ENCODE peak calls at places on chromosome 16, in seven cellular contexts. V, T, R, S, D, H and C are unnamed samples.

GRCh38 chr16:75927824-75928223 is 201.5 kb upstream of the CPHXL start:
- DNase-seq in H (no peak), T (peak; percentile 78), D (no peak), S (no peak), R (no peak), V (no peak), C (no peak)

GRCh38 chr16:65176603-65177002 is 54.7 kb upstream of the CDH11 start:
- DNase-seq in T (no peak), H (no peak), S (no peak), V (no peak), D (no peak), R (no peak), C (no peak)

GRCh38 chr16:22323173-22323997 is 26.2 kb downstream of the POLR3E start:
- DNase-seq in H (no peak), V (no peak), T (no peak), R (no peak), S (no peak), D (no peak), C (no peak)

GRCh38 chr16:9039208-9039607 is 52.2 kb upstream of the HAPSTR1 start:
- DNase-seq in S (no peak), T (peak; percentile 62), H (no peak), V (no peak), R (no peak), D (no peak), C (peak; percentile 13)

GRCh38 chr16:48101069-48101674 is 54.6 kb downstream of the ABCC12 start:
- DNase-seq in T (no peak), R (no peak), H (no peak), S (no peak), V (no peak), D (no peak), C (no peak)

GRCh38 chr16:68739964-68740627 is 3.0 kb downstream of the CDH1 start:
- DNase-seq in R (no peak), V (no peak), S (peak; percentile 75), T (no peak), D (no peak), H (no peak), C (peak; percentile 27)

GRCh38 chr16:12395266-12395665 is 408.4 kb downstream of the CPPED1 start:
- DNase-seq in V (no peak), R (no peak), T (no peak), S (no peak), D (no peak), H (no peak), C (no peak)

GRCh38 chr16:83772806-83773205 is 35.0 kb upstream of the HSBP1 start:
- DNase-seq in D (no peak), R (no peak), S (no peak), H (no peak), V (no peak), T (no peak), C (no peak)

GRCh38 chr16:12518238-12519004 is 285.3 kb downstream of the CPPED1 start:
- DNase-seq in V (no peak), D (no peak), R (no peak), S (no peak), H (no peak), T (no peak), C (no peak)

GRCh38 chr16:70432800-70433455 is 6.0 kb downstream of the ST3GAL2 start:
- DNase-seq in D (no peak), V (no peak), T (no peak), R (peak; percentile 38), S (no peak), H (no peak), C (peak; percentile 89)

GRCh38 chr16:60636117-60636516 is 1400.1 kb downstream of the CDH8 start:
- DNase-seq in S (peak; percentile 26), D (peak; percentile 3), V (peak; percentile 20), T (peak; percentile 48), R (no peak), H (no peak), C (no peak)

GRCh38 chr16:11497851-11498289 is 88.8 kb downstream of the LITAF start:
- DNase-seq in R (no peak), D (peak; percentile 65), H (peak; percentile 92), S (peak; percentile 66), T (no peak), V (no peak), C (no peak)

GRCh38 chr16:67708368-67708771 is 10.7 kb downstream of the GFOD2 start:
- DNase-seq in T (no peak), V (peak; percentile 56), S (no peak), H (no peak), D (no peak), R (no peak), C (no peak)

GRCh38 chr16:18932243-18932997 is 6.2 kb upstream of the SMG1 start:
- DNase-seq in R (no peak), H (no peak), V (peak; percentile 22), D (no peak), S (no peak), T (no peak), C (no peak)

GRCh38 chr16:3761375-3762079 is 44.2 kb upstream of the TRAP1 start:
- DNase-seq in S (no peak), H (no peak), V (no peak), D (no peak), R (peak; percentile 74), T (no peak), C (no peak)

GRCh38 chr16:1424028-1424427 is 3.5 kb upstream of the UQCC4 start:
- DNase-seq in V (no peak), T (no peak), R (no peak), D (no peak), H (no peak), S (no peak), C (no peak)

GRCh38 chr16:11711662-11712061 is 31.0 kb downstream of the TXNDC11 start:
- DNase-seq in T (no peak), R (no peak), D (no peak), V (no peak), S (no peak), H (no peak), C (no peak)

GRCh38 chr16:48441863-48442279 is 56.7 kb upstream of the SIAH1 start:
- DNase-seq in R (no peak), D (no peak), T (no peak), V (peak; percentile 67), S (peak; percentile 48), H (no peak), C (no peak)

GRCh38 chr16:47228241-47228640 is 84.5 kb upstream of the NETO2 start:
- DNase-seq in V (no peak), H (no peak), T (no peak), S (no peak), D (no peak), R (no peak), C (no peak)

GRCh38 chr16:10657925-10658324 is 36.8 kb downstream of the TEKT5 start:
- DNase-seq in S (no peak), D (no peak), T (no peak), H (no peak), V (no peak), R (no peak), C (no peak)

GRCh38 chr16:26816885-26817571 is 249.7 kb upstream of the C16orf82 start:
- DNase-seq in S (no peak), T (no peak), D (no peak), V (peak; percentile 54), H (no peak), R (no peak), C (no peak)

GRCh38 chr16:73329363-73330306 is 281.7 kb upstream of the ZFHX3 start:
- DNase-seq in D (no peak), H (no peak), R (peak; percentile 61), V (no peak), T (peak; percentile 60), S (peak; percentile 52), C (no peak)

GRCh38 chr16:11913425-11914079 is 2.2 kb downstream of the GSPT1 start:
- DNase-seq in S (peak; percentile 17), D (no peak), H (no peak), T (no peak), V (peak; percentile 39), R (no peak), C (no peak)

GRCh38 chr16:2251281-2252111 is at the start of gene ECI1:
- DNase-seq in S (peak; percentile 98), H (peak; percentile 85), V (peak; percentile 93), T (peak; percentile 95), D (peak; percentile 98), R (peak; percentile 100), C (peak; percentile 95)

GRCh38 chr16:70561623-70562022 is 38.0 kb downstream of the SF3B3 start:
- DNase-seq in V (no peak), T (no peak), R (no peak), S (no peak), D (peak; percentile 83), H (no peak), C (no peak)

GRCh38 chr16:81888520-81889394 is 109.7 kb downstream of the PLCG2 start:
- DNase-seq in R (no peak), H (no peak), V (no peak), T (no peak), D (no peak), S (peak; percentile 40), C (no peak)
- H3K9me2 ChIP-seq in R (no peaks in the 10 kb centered on the region), H (no peaks in the 10 kb centered on the region), V (no peaks in the 10 kb centered on the region), T (no peaks in the 10 kb centered on the region), D (no peaks in the 10 kb centered on the region), S (no peaks in the 10 kb centered on the region), C (no peaks in the 10 kb centered on the region)

GRCh38 chr16:89445166-89445565 is 45.2 kb downstream of the ANKRD11 start:
- DNase-seq in D (no peak), S (no peak), V (no peak), H (no peak), T (no peak), R (no peak), C (no peak)

GRCh38 chr16:89448656-89449055 is 41.7 kb downstream of the ANKRD11 start:
- DNase-seq in H (no peak), V (no peak), S (no peak), R (no peak), T (no peak), D (no peak), C (no peak)

GRCh38 chr16:89444151-89444723 is 46.1 kb downstream of the ANKRD11 start:
- DNase-seq in D (no peak), S (no peak), V (no peak), H (no peak), T (no peak), R (no peak), C (no peak)

GRCh38 chr16:89446136-89446974 is 44.0 kb downstream of the ANKRD11 start:
- DNase-seq in H (no peak), T (no peak), R (no peak), V (no peak), S (no peak), D (no peak), C (no peak)

DNA sequence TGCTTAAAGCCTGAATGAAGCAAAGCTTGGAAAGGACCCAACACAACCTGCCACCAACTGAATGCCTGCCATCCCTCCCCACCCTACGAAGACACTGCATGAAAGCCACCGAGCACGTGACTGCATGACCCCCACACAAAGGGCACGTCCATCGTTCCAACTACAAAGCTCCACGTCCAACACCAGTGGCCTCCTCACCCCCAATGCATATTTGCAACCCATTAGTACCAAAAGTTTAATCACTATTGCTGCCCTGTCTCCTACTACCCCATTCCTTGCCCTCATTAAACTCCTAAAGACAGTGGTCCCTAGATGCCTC is 43.4 kb downstream of the ANKRD11 start:
- DNase-seq in R (no peak), S (no peak), H (no peak), D (no peak), V (no peak), T (no peak), C (no peak)
- TF ChIP-seq CTCF in R (no peak), S (no peak), H (no peak), D (no peak), V (no peak), T (no peak), C (no peak)

GRCh38 chr16:24847358-24847664 is 1.5 kb downstream of the SLC5A11 start:
- DNase-seq in V (no peak), H (no peak), D (no peak), T (no peak), R (no peak), S (no peak), C (no peak)
- H3K9me2 ChIP-seq in V (no peaks in the 10 kb centered on the region), H (no peaks in the 10 kb centered on the region), D (no peaks in the 10 kb centered on the region), T (no peaks in the 10 kb centered on the region), R (no peaks in the 10 kb centered on the region), S (no peaks in the 10 kb centered on the region), C (no peaks in the 10 kb centered on the region)

GRCh38 chr16:87276091-87276561 is 41.1 kb downstream of the C16orf95 start:
- DNase-seq in D (no peak), V (no peak), R (no peak), T (no peak), H (no peak), S (no peak), C (no peak)
- TF ChIP-seq CTCF in D (no peak), V (no peak), R (no peak), T (no peak), H (no peak), S (no peak), C (no peak)